ENCODE peak calls at places on chromosomes 4 and X, in seven cellular contexts. G is transverse colon, U is NCI-H1092, X is mesenteric fat pad, L is cardiac septum, O is GM18507, Q is H4. E is an unnamed sample.

GRCh38 chr4:121072836-121073362 is 564 bp upstream of the NDNF start:
- DNase-seq in U (no peak), O (no peak), L (peak), G (peak), Q (no peak), X (no peak), E (no peak)

GRCh38 chr4:4402966-4403365 is 16.1 kb downstream of the NSG1 start:
- DNase-seq in X (no peak), G (no peak), Q (no peak), U (no peak), L (no peak), O (no peak), E (no peak)

GRCh38 chr4:173257732-173258717 is 76.1 kb downstream of the HMGB2 start:
- DNase-seq in X (no peak), O (peak), G (peak), U (peak), Q (peak), L (no peak), E (peak)

GRCh38 chr4:175997291-175997690 is 68.3 kb upstream of the WDR17 start:
- DNase-seq in L (no peak), O (no peak), U (no peak), G (no peak), Q (no peak), X (no peak), E (no peak)

GRCh38 chr4:86055898-86056297 is 304.0 kb downstream of the MAPK10 start:
- DNase-seq in L (no peak), G (no peak), O (no peak), U (no peak), Q (no peak), X (no peak), E (no peak)

GRCh38 chr4:159480826-159481225 is 377.9 kb downstream of the RAPGEF2 start:
- DNase-seq in G (no peak), X (no peak), L (no peak), O (no peak), Q (no peak), U (no peak), E (no peak)

GRCh38 chrX:46375831-46376230 is 169.4 kb downstream of the ZNF674 start:
- DNase-seq in O (no peak), X (no peak), Q (no peak), U (no peak), L (no peak), G (no peak), E (no peak)

GRCh38 chrX:112147206-112147605 is 64.6 kb upstream of the TRPC5 start:
- DNase-seq in X (no peak), U (no peak), O (no peak), L (no peak), G (no peak), Q (peak), E (peak)

GRCh38 chr4:57661707-57662106 is 551.5 kb upstream of the IGFBP7 start:
- DNase-seq in U (no peak), X (no peak), G (no peak), O (no peak), L (no peak), Q (no peak), E (no peak)

GRCh38 chr4:146343199-146343598 is 128.9 kb downstream of the REELD1 start:
- DNase-seq in G (no peak), U (no peak), Q (no peak), X (no peak), L (no peak), O (no peak), E (no peak)

GRCh38 chr4:183571350-183572076 is 66.7 kb downstream of the ING2 start:
- DNase-seq in O (no peak), U (peak), L (no peak), G (peak), Q (no peak), X (no peak), E (no peak)

GRCh38 chrX:10108288-10108687 is 48.5 kb upstream of the CLCN4 start:
- DNase-seq in O (no peak), G (no peak), L (peak), Q (no peak), X (no peak), U (no peak), E (no peak)

GRCh38 chr4:1318046-1318375 is 28.3 kb downstream of the MAEA start:
- DNase-seq in U (no peak), G (no peak), L (no peak), X (no peak), Q (no peak), O (no peak), E (no peak)

GRCh38 chr4:180852743-180853142 is 1390.5 kb upstream of the TENM3 start:
- DNase-seq in U (no peak), G (no peak), Q (no peak), O (no peak), L (no peak), X (no peak), E (no peak)

GRCh38 chrX:55451125-55451524 is 802 bp upstream of the MAGEH1 start:
- DNase-seq in U (no peak), X (no peak), O (no peak), L (no peak), G (no peak), Q (no peak), E (no peak)

GRCh38 chr4:110275871-110276270 is 77.5 kb upstream of the ELOVL6 start:
- DNase-seq in L (no peak), U (no peak), G (no peak), X (no peak), O (no peak), Q (no peak), E (no peak)

GRCh38 chr4:104969394-104970066 is 177.1 kb upstream of the TET2 start:
- DNase-seq in G (no peak), U (no peak), X (no peak), Q (no peak), L (no peak), O (no peak), E (no peak)